ENCODE peak calls at places on chromosomes 5 and 9, in seven cellular contexts. P is osteoblast; B is SK-N-SH; G is CD8-positive, alpha-beta memory T cell; U is pancreas; W is astrocyte; O is adipocyte. H is an unnamed sample.

GRCh38 chr5:114062940-114063867 is 298.7 kb upstream of the KCNN2 start:
- DNase-seq in O (peak; percentile 10), U (no peak), P (no peak), B (no peak), W (no peak), G (no peak), H (peak; percentile 20)

GRCh38 chr5:36041537-36041845 is 25.2 kb downstream of the UGT3A2 start:
- DNase-seq in U (no peak), O (no peak), P (no peak), W (no peak), B (no peak), G (no peak), H (no peak)

GRCh38 chr5:38607396-38607795 is 51.0 kb upstream of the LIFR start:
- DNase-seq in O (peak; percentile 91), B (no peak), W (peak; percentile 97), G (no peak), U (no peak), P (peak; percentile 58), H (no peak)

GRCh38 chr5:41788800-41789395 is 81.3 kb downstream of the OXCT1 start:
- DNase-seq in G (no peak), P (no peak), U (no peak), B (no peak), W (peak; percentile 76), O (peak; percentile 83), H (no peak)

GRCh38 chr5:56382896-56383295 is 149.8 kb upstream of the ANKRD55 start:
- DNase-seq in B (no peak), O (no peak), G (no peak), W (no peak), U (no peak), P (no peak), H (no peak)

GRCh38 chr9:91495450-91495849 is 71.8 kb upstream of the NFIL3 start:
- DNase-seq in B (no peak), U (no peak), P (peak; percentile 83), G (no peak), O (peak; percentile 94), W (peak; percentile 99), H (no peak)

GRCh38 chr9:112142420-112142819 is 32.7 kb downstream of the SUSD1 start:
- DNase-seq in W (no peak), G (no peak), O (no peak), U (no peak), B (no peak), P (no peak), H (no peak)

GRCh38 chr5:36450229-36451024 is 148.7 kb upstream of the RANBP3L start:
- DNase-seq in W (peak; percentile 66), U (no peak), B (no peak), O (peak; percentile 36), P (no peak), G (no peak), H (no peak)

GRCh38 chr5:170436335-170436734 is 47.2 kb upstream of the KCNMB1 start:
- DNase-seq in U (no peak), W (no peak), B (no peak), G (no peak), P (no peak), O (no peak), H (no peak)

GRCh38 chr9:75039804-75040203 is 11.7 kb upstream of the CARNMT1 start:
- DNase-seq in U (no peak), G (no peak), O (no peak), P (no peak), W (no peak), B (no peak), H (no peak)

GRCh38 chr9:19498015-19498414 is 89.2 kb downstream of the ACER2 start:
- DNase-seq in P (peak; percentile 73), W (no peak), O (peak; percentile 52), U (no peak), B (no peak), G (no peak), H (no peak)

GRCh38 chr5:132771559-132771998 is 5.5 kb downstream of the SEPTIN8 start:
- DNase-seq in U (no peak), G (no peak), B (no peak), P (peak; percentile 93), O (peak; percentile 50), W (peak; percentile 74), H (peak; percentile 66)

GRCh38 chr5:42840279-42840678 is 28.6 kb upstream of the SELENOP start:
- DNase-seq in O (peak; percentile 99), P (peak; percentile 91), U (peak; percentile 9), B (no peak), W (peak; percentile 81), G (no peak), H (no peak)

GRCh38 chr9:3099601-3100000 is 255.7 kb upstream of the PUM3 start:
- DNase-seq in O (no peak), B (no peak), P (no peak), W (no peak), U (no peak), G (no peak), H (no peak)

GRCh38 chr5:95631991-95632675 is 12.2 kb downstream of the GPR150 start:
- DNase-seq in B (no peak), G (peak; percentile 65), W (peak; percentile 26), P (peak; percentile 91), O (peak; percentile 29), U (peak; percentile 43), H (no peak)

GRCh38 chr5:136228358-136228757 is 35.4 kb upstream of the SMIM32 start:
- DNase-seq in G (no peak), O (no peak), W (no peak), B (no peak), P (no peak), U (no peak), H (peak; percentile 53)

GRCh38 chr5:119389288-119390065 is 33.7 kb downstream of the TNFAIP8 start:
- DNase-seq in P (peak; percentile 83), W (peak; percentile 65), U (no peak), O (no peak), B (no peak), G (no peak), H (no peak)

GRCh38 chr5:6545770-6546690 is 86.8 kb downstream of the NSUN2 start:
- DNase-seq in W (no peak), G (no peak), O (no peak), P (no peak), U (no peak), B (no peak), H (no peak)

GRCh38 chr5:141969783-141970741 is 1.2 kb downstream of the RNF14 start:
- DNase-seq in W (no peak), P (no peak), U (no peak), G (no peak), O (peak; percentile 38), B (no peak), H (peak; percentile 37)

GRCh38 chr5:29795253-29795652 is 1398.2 kb upstream of the CDH6 start:
- DNase-seq in U (no peak), B (no peak), O (peak; percentile 6), W (no peak), G (no peak), P (no peak), H (no peak)

GRCh38 chr5:157669701-157670097 is 1.6 kb upstream of the C5orf52 start:
- DNase-seq in W (no peak), B (no peak), P (no peak), O (no peak), U (no peak), G (no peak), H (no peak)

GRCh38 chr5:157672976-157673375 is 1.6 kb downstream of the C5orf52 start:
- DNase-seq in O (no peak), W (no peak), P (no peak), G (no peak), U (no peak), B (no peak), H (no peak)

GRCh38 chr5:157671592-157672330 is 428 bp downstream of the C5orf52 start:
- DNase-seq in B (no peak), O (no peak), U (no peak), W (no peak), G (no peak), P (no peak), H (no peak)

GRCh38 chr5:157668356-157668755 is 3.0 kb upstream of the C5orf52 start:
- DNase-seq in U (no peak), P (no peak), G (no peak), B (no peak), O (no peak), W (no peak), H (no peak)

DNA sequence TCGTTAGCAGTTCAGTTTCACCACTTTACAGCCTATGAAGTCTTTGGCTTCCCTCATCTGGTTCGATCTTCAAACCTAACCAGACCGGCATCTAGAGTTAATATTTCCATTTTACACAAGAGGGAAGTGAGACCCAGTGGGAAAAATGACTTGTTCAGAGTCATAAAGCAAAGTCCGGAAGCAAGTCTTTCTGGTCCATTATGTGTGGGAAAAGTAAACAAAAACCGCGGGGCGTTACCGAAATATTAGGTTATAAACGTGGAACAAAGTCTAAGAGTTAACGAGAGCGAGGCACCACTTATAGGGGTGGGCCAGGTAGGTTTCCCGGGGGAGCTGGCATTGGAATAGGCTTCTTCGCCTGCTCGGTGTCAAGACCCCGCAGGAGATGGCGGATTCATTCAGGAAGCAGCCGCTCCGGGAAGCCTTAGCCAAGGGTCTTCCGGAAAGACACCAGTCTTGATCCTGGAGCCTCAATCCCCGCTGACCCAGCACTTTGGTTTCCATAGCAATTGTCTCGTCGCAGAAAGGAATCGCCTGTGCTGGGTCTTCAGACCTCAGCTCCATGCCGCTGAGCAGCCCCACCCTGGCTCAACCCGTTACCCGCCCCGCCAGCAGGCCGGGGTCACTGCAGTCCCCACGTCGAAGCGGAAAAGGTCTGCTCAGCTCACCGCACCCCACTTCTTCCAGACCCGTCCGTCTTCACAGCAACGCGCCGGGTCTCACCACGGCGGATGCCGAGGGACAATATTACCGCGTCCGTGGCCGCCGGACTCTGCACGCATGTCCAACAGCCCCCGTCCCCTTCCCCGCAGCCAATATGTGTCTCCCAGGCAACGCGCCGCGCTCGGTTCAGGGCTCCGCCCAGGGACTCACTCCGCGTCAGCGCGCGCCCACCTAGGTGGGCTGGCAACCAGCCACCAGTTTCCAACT is at the start of gene C5orf52:
- DNase-seq in W (peak; percentile 25), G (peak; percentile 7), O (peak; percentile 78), B (peak; percentile 78), P (peak; percentile 89), U (peak; percentile 28), H (peak; percentile 33)
- H3K4me3 ChIP-seq in W (peak within 1 kb of the TSS; percentile 72), G (peak within 1 kb of the TSS; percentile 47), O (peak within 1 kb of the TSS; percentile 84), B (peak within 1 kb of the TSS; percentile 53), P (peak within 1 kb of the TSS; percentile 89), U (peak within 1 kb of the TSS; percentile 36), H (peak within 1 kb of the TSS; percentile 43)

DNA sequence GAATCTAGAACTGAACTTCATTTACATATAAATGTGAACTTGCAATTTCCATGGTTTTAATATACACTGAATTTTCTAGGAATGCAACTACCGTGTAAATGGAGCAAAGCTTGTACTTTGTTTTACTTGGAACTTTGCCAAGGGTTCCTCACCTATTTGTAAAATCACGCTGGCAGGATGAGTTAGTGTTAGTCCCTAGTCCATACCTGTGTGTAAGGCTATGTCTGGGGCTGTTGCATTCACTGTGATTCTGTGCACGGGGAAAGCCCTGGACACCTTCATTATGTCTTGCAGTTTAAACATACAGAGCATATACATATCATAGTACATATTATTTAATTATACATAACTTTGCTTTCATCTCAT is 119.9 kb downstream of the PAX5 start:
- DNase-seq in W (no peak), B (no peak), O (no peak), G (no peak), P (no peak), U (no peak), H (no peak)
- H3K27me3 ChIP-seq in W (peaks cover 42% of the 10 kb centered on the region), B (peaks cover 16% of the 10 kb centered on the region), O (peaks cover 40% of the 10 kb centered on the region), G (peaks cover under 1% of the 10 kb centered on the region), P (peaks cover 60% of the 10 kb centered on the region), U (no peaks in the 10 kb centered on the region), H (no peaks in the 10 kb centered on the region)

GRCh38 chr9:135321580-135321979 is 158.0 kb upstream of the PPP1R26 start:
- DNase-seq in P (peak; percentile 54), U (no peak), G (no peak), B (no peak), W (no peak), O (no peak), H (no peak)
- H3K4me3 ChIP-seq in P (no peak overlapping the region), U (no peak overlapping the region), G (no peak overlapping the region), B (no peak overlapping the region), W (no peak overlapping the region), O (no peak overlapping the region), H (no peak overlapping the region)

GRCh38 chr5:2741946-2742345 is 9.5 kb downstream of the IRX2 start:
- DNase-seq in O (no peak), G (no peak), W (no peak), P (no peak), B (no peak), U (no peak), H (no peak)
- H3K27me3 ChIP-seq in O (no peaks in the 10 kb centered on the region), G (peaks cover 11% of the 10 kb centered on the region), W (peaks cover 3% of the 10 kb centered on the region), P (no peaks in the 10 kb centered on the region), B (peaks cover 75% of the 10 kb centered on the region), U (peaks cover 21% of the 10 kb centered on the region), H (peaks cover 87% of the 10 kb centered on the region)